ENCODE peak calls at places on chromosomes 5 and 9, in seven cellular contexts. X is SHP77; G is GM04504; J is Right ventricle myocardium superior; O is stimulated activated CD8-positive, alpha-beta memory T cell treated with anti-CD3 and anti-CD28 coated beads, Interleukin-15, amount 100 ng/mL, for 4 hours; L is NCI-H1417; W is KG1. S is an unnamed sample.

GRCh38 chr5:11890777-11891176 is 13.5 kb downstream of the CTNND2 start:
- DNase-seq in L (no peak), G (no peak), J (no peak), O (no peak), X (no peak), W (no peak), S (no peak)

GRCh38 chr5:133694181-133694831 is 82.0 kb upstream of the FSTL4 start:
- DNase-seq in W (no peak), J (no peak), O (no peak), L (no peak), X (no peak), G (no peak), S (no peak)

GRCh38 chr5:88941581-88941980 is 58.6 kb upstream of the MEF2C start:
- DNase-seq in J (no peak), X (no peak), W (no peak), O (no peak), G (no peak), L (no peak), S (no peak)

GRCh38 chr5:149581192-149581861 is at the start of gene ARHGEF37:
- DNase-seq in J (peak; percentile 95), O (peak; percentile 19), G (no peak), X (peak; percentile 81), L (peak; percentile 43), W (no peak), S (peak; percentile 60)

GRCh38 chr9:87441251-87441650 is 56.4 kb upstream of the DAPK1 start:
- DNase-seq in L (no peak), X (no peak), O (no peak), W (no peak), G (peak; percentile 17), J (no peak), S (no peak)

GRCh38 chr5:83249156-83249555 is 171.8 kb downstream of the XRCC4 start:
- DNase-seq in L (no peak), O (no peak), J (no peak), X (no peak), G (no peak), W (no peak), S (no peak)

GRCh38 chr5:170233358-170233892 is 640 bp downstream of the C5orf58 start:
- DNase-seq in J (no peak), W (no peak), O (no peak), G (no peak), X (no peak), L (no peak), S (no peak)

GRCh38 chr5:43691275-43691674 is 88.3 kb downstream of the NNT start:
- DNase-seq in X (no peak), L (no peak), W (no peak), J (no peak), O (no peak), G (no peak), S (no peak)

GRCh38 chr9:81767921-81768320 is 78.6 kb upstream of the TLE1 start:
- DNase-seq in L (no peak), W (no peak), J (no peak), G (no peak), O (no peak), X (no peak), S (no peak)

GRCh38 chr5:139273572-139274264 is 19.8 kb upstream of the MATR3 start:
- DNase-seq in G (peak; percentile 59), W (peak; percentile 65), L (peak; percentile 88), J (peak; percentile 92), O (peak; percentile 73), X (peak; percentile 92), S (peak; percentile 54)

GRCh38 chr5:127907907-127908306 is 175.7 kb upstream of the SLC12A2 start:
- DNase-seq in G (no peak), W (no peak), X (no peak), L (no peak), J (no peak), O (no peak), S (no peak)

GRCh38 chr9:121773954-121774714 is 122.7 kb downstream of the DAB2IP start:
- DNase-seq in X (no peak), O (no peak), G (no peak), L (no peak), J (peak; percentile 38), W (no peak), S (no peak)

GRCh38 chr9:99000480-99001395 is 57.0 kb downstream of the COL15A1 start:
- DNase-seq in X (peak; percentile 37), W (peak; percentile 47), G (peak; percentile 49), L (no peak), O (no peak), J (peak; percentile 67), S (peak; percentile 20)

GRCh38 chr9:131179561-131180219 is 54.3 kb downstream of the NUP214 start:
- DNase-seq in X (no peak), G (peak; percentile 87), W (no peak), J (no peak), L (no peak), O (no peak), S (no peak)

GRCh38 chr5:146560205-146560812 is 44.3 kb upstream of the GPR151 start:
- DNase-seq in O (no peak), W (no peak), L (no peak), X (no peak), G (peak; percentile 24), J (no peak), S (no peak)

GRCh38 chr5:78447775-78448424 is 87.5 kb downstream of the SCAMP1 start:
- DNase-seq in W (no peak), L (no peak), J (no peak), O (no peak), X (no peak), G (no peak), S (no peak)

GRCh38 chr9:112028242-112029221 is 131.9 kb downstream of the UGCG start:
- DNase-seq in L (no peak), W (no peak), G (no peak), J (no peak), X (no peak), O (no peak), S (no peak)

GRCh38 chr5:169874626-169875025 is 105.7 kb downstream of the INSYN2B start:
- DNase-seq in J (no peak), X (no peak), G (no peak), O (no peak), W (no peak), L (no peak), S (no peak)

GRCh38 chr9:2242778-2243395 is 227.7 kb downstream of the SMARCA2 start:
- DNase-seq in W (no peak), J (no peak), X (peak; percentile 26), O (no peak), L (peak; percentile 80), G (no peak), S (peak; percentile 10)

GRCh38 chr5:66645039-66645438 is 48.8 kb downstream of the MAST4 start:
- DNase-seq in G (no peak), O (no peak), J (no peak), X (no peak), W (no peak), L (no peak), S (no peak)

GRCh38 chr5:150469718-150470470 is 20.4 kb upstream of the RPS14 start:
- DNase-seq in W (no peak), G (peak; percentile 93), O (no peak), J (no peak), L (no peak), X (no peak), S (no peak)

GRCh38 chr9:137031904-137032639 is at the start of gene FUT7:
- DNase-seq in X (no peak), O (no peak), W (no peak), G (no peak), J (no peak), L (no peak), S (no peak)

GRCh38 chr5:135155616-135156214 is 121.7 kb upstream of the PITX1 start:
- DNase-seq in L (no peak), X (peak; percentile 79), O (no peak), W (no peak), J (no peak), G (no peak), S (no peak)

GRCh38 chr5:23274156-23274555 is 233.3 kb upstream of the PRDM9 start:
- DNase-seq in X (no peak), G (no peak), L (no peak), J (no peak), W (no peak), O (no peak), S (no peak)

GRCh38 chr5:169626779-169627178 is 10.3 kb upstream of the DOCK2 start:
- DNase-seq in G (peak; percentile 87), O (no peak), L (no peak), X (no peak), J (no peak), W (no peak), S (no peak)

GRCh38 chr5:62767650-62768049 is 189.0 kb downstream of the LRRC70 start:
- DNase-seq in J (no peak), W (no peak), G (no peak), O (no peak), L (no peak), X (no peak), S (no peak)

GRCh38 chr5:139212484-139212883 is 14.3 kb upstream of the SIL1 start:
- DNase-seq in J (no peak), G (no peak), X (no peak), W (no peak), O (no peak), L (peak; percentile 39), S (peak; percentile 68)

GRCh38 chr5:133877351-133878235 is 90.8 kb downstream of the C5orf15 start:
- DNase-seq in G (no peak), W (no peak), X (no peak), J (no peak), L (no peak), O (no peak), S (no peak)

GRCh38 chr9:131323629-131324028 is 34.1 kb downstream of the PLPP7 start:
- DNase-seq in G (no peak), W (no peak), J (no peak), O (no peak), L (no peak), X (no peak), S (no peak)

GRCh38 chr5:65620021-65620420 is 4.1 kb downstream of the TRIM23 start:
- DNase-seq in O (no peak), J (no peak), L (no peak), X (no peak), G (no peak), W (no peak), S (no peak)

GRCh38 chr5:82467006-82467561 is 188.9 kb upstream of the RPS23 start:
- DNase-seq in X (no peak), L (no peak), O (no peak), W (no peak), G (peak; percentile 20), J (peak; percentile 53), S (no peak)

GRCh38 chr9:129401623-129402340 is 219.1 kb downstream of the C9orf50 start:
- DNase-seq in G (no peak), W (no peak), J (peak; percentile 47), O (no peak), X (no peak), L (no peak), S (no peak)

GRCh38 chr9:22026696-22027095 is 17.6 kb upstream of the CDKN2B start:
- DNase-seq in L (no peak), J (no peak), G (no peak), X (no peak), W (no peak), O (no peak), S (no peak)

GRCh38 chr5:149228610-149229297 is 42.9 kb upstream of the AFAP1L1 start:
- DNase-seq in W (no peak), J (no peak), G (peak; percentile 77), O (no peak), L (peak; percentile 26), X (peak; percentile 32), S (no peak)

GRCh38 chr5:141772281-141772680 is 90.3 kb upstream of the ARAP3 start:
- DNase-seq in W (no peak), J (no peak), G (no peak), L (no peak), O (no peak), X (no peak), S (no peak)

GRCh38 chr5:168128556-168128955 is 162.9 kb upstream of the WWC1 start:
- DNase-seq in J (no peak), X (no peak), G (no peak), L (no peak), O (no peak), W (no peak), S (no peak)

GRCh38 chr9:75824816-75825568 is 65.5 kb upstream of the PCSK5 start:
- DNase-seq in O (no peak), X (no peak), G (no peak), L (no peak), W (no peak), J (no peak), S (no peak)

GRCh38 chr5:96931605-96932004 is 4.3 kb upstream of the LNPEP start:
- DNase-seq in L (no peak), X (no peak), J (no peak), G (no peak), W (no peak), O (no peak), S (no peak)

S was measured in NCI-H2029 treated with DMSO at 0.1 percent for 48 hours.